ENCODE peak calls at places on chromosomes 12 and 14, in seven cellular contexts. One of them, this sample, is unnamed.

GRCh38 chr14:98907981-98908544 is 363.9 kb downstream of the BCL11B start:
- DNase-seq in cardiac muscle cell: no peak
- DNase-seq in PC-3: no peak
- DNase-seq in Caco-2: no peak
- DNase-seq in fibroblast of the aortic adventitia: no peak
- DNase-seq in keratinocyte: no peak
- DNase-seq in endodermal cell: no peak
- DNase-seq in this sample: no peak

GRCh38 chr12:115511971-115512370 is 765.5 kb downstream of the MED13L start:
- DNase-seq in cardiac muscle cell: no peak
- DNase-seq in PC-3: no peak
- DNase-seq in Caco-2: no peak
- DNase-seq in fibroblast of the aortic adventitia: no peak
- DNase-seq in keratinocyte: no peak
- DNase-seq in endodermal cell: peak; percentile 67
- DNase-seq in this sample: no peak

GRCh38 chr12:84507914-84508313 is 404.7 kb downstream of the SLC6A15 start:
- DNase-seq in cardiac muscle cell: no peak
- DNase-seq in PC-3: no peak
- DNase-seq in Caco-2: no peak
- DNase-seq in fibroblast of the aortic adventitia: peak; percentile 34
- DNase-seq in keratinocyte: no peak
- DNase-seq in endodermal cell: no peak
- DNase-seq in this sample: no peak

GRCh38 chr14:102507891-102508312 is 1.7 kb downstream of the ANKRD9 start:
- DNase-seq in cardiac muscle cell: no peak
- DNase-seq in PC-3: no peak
- DNase-seq in Caco-2: no peak
- DNase-seq in fibroblast of the aortic adventitia: no peak
- DNase-seq in keratinocyte: no peak
- DNase-seq in endodermal cell: no peak
- DNase-seq in this sample: no peak

GRCh38 chr12:69910739-69911138 is 85.7 kb downstream of the MYRFL start:
- DNase-seq in cardiac muscle cell: no peak
- DNase-seq in PC-3: no peak
- DNase-seq in Caco-2: no peak
- DNase-seq in fibroblast of the aortic adventitia: no peak
- DNase-seq in keratinocyte: no peak
- DNase-seq in endodermal cell: peak; percentile 83
- DNase-seq in this sample: no peak

GRCh38 chr14:95043314-95043713 is 114.0 kb downstream of the DICER1 start:
- DNase-seq in cardiac muscle cell: no peak
- DNase-seq in PC-3: no peak
- DNase-seq in Caco-2: no peak
- DNase-seq in fibroblast of the aortic adventitia: no peak
- DNase-seq in keratinocyte: no peak
- DNase-seq in endodermal cell: peak; percentile 20
- DNase-seq in this sample: no peak

GRCh38 chr14:88870777-88871176 is 46.3 kb downstream of the TTC8 start:
- DNase-seq in cardiac muscle cell: no peak
- DNase-seq in PC-3: no peak
- DNase-seq in Caco-2: no peak
- DNase-seq in fibroblast of the aortic adventitia: no peak
- DNase-seq in keratinocyte: no peak
- DNase-seq in endodermal cell: no peak
- DNase-seq in this sample: no peak

GRCh38 chr14:39015360-39015961 is 87.6 kb downstream of the SEC23A start:
- DNase-seq in cardiac muscle cell: peak; percentile 61
- DNase-seq in PC-3: peak; percentile 66
- DNase-seq in Caco-2: no peak
- DNase-seq in fibroblast of the aortic adventitia: peak; percentile 69
- DNase-seq in keratinocyte: no peak
- DNase-seq in endodermal cell: no peak
- DNase-seq in this sample: peak; percentile 76

GRCh38 chr14:104224516-104225281 is 86.3 kb downstream of the KIF26A start:
- DNase-seq in cardiac muscle cell: peak; percentile 32
- DNase-seq in PC-3: no peak
- DNase-seq in Caco-2: no peak
- DNase-seq in fibroblast of the aortic adventitia: no peak
- DNase-seq in keratinocyte: no peak
- DNase-seq in endodermal cell: peak; percentile 87
- DNase-seq in this sample: peak; percentile 14

GRCh38 chr12:90090929-90091651 is 382.5 kb upstream of the ATP2B1 start:
- DNase-seq in cardiac muscle cell: peak; percentile 61
- DNase-seq in PC-3: peak; percentile 98
- DNase-seq in Caco-2: peak; percentile 76
- DNase-seq in fibroblast of the aortic adventitia: peak; percentile 97
- DNase-seq in keratinocyte: peak; percentile 80
- DNase-seq in endodermal cell: peak; percentile 76
- DNase-seq in this sample: peak; percentile 12

GRCh38 chr12:125075-125474 is 58.5 kb downstream of the IQSEC3 start:
- DNase-seq in cardiac muscle cell: no peak
- DNase-seq in PC-3: no peak
- DNase-seq in Caco-2: no peak
- DNase-seq in fibroblast of the aortic adventitia: no peak
- DNase-seq in keratinocyte: no peak
- DNase-seq in endodermal cell: no peak
- DNase-seq in this sample: no peak

GRCh38 chr14:36619131-36619530 is 36.7 kb upstream of the NKX2-8 start:
- DNase-seq in cardiac muscle cell: no peak
- DNase-seq in PC-3: peak; percentile 70
- DNase-seq in Caco-2: no peak
- DNase-seq in fibroblast of the aortic adventitia: no peak
- DNase-seq in keratinocyte: no peak
- DNase-seq in endodermal cell: no peak
- DNase-seq in this sample: no peak

GRCh38 chr14:93764211-93764659 is 24.1 kb downstream of the PRIMA1 start:
- DNase-seq in cardiac muscle cell: peak; percentile 51
- DNase-seq in PC-3: peak; percentile 83
- DNase-seq in Caco-2: no peak
- DNase-seq in fibroblast of the aortic adventitia: peak; percentile 11
- DNase-seq in keratinocyte: no peak
- DNase-seq in endodermal cell: peak; percentile 60
- DNase-seq in this sample: no peak

GRCh38 chr14:46405095-46405494 is 246.5 kb downstream of the RPL10L start:
- DNase-seq in cardiac muscle cell: peak; percentile 0
- DNase-seq in PC-3: peak; percentile 4
- DNase-seq in Caco-2: no peak
- DNase-seq in fibroblast of the aortic adventitia: no peak
- DNase-seq in keratinocyte: no peak
- DNase-seq in endodermal cell: no peak
- DNase-seq in this sample: no peak

GRCh38 chr12:60522684-60523083 is 926.9 kb downstream of the SLC16A7 start:
- DNase-seq in cardiac muscle cell: no peak
- DNase-seq in PC-3: no peak
- DNase-seq in Caco-2: no peak
- DNase-seq in fibroblast of the aortic adventitia: no peak
- DNase-seq in keratinocyte: no peak
- DNase-seq in endodermal cell: no peak
- DNase-seq in this sample: no peak

GRCh38 chr12:1797011-1797901 is 23.1 kb upstream of the LRTM2 start:
- DNase-seq in cardiac muscle cell: no peak
- DNase-seq in PC-3: no peak
- DNase-seq in Caco-2: peak; percentile 38
- DNase-seq in fibroblast of the aortic adventitia: no peak
- DNase-seq in keratinocyte: no peak
- DNase-seq in endodermal cell: peak; percentile 68
- DNase-seq in this sample: no peak
- H3K4me3 ChIP-seq in cardiac muscle cell: no peak overlapping the region
- H3K4me3 ChIP-seq in PC-3: no peak overlapping the region
- H3K4me3 ChIP-seq in Caco-2: peak overlapping the region; percentile 40
- H3K4me3 ChIP-seq in fibroblast of the aortic adventitia: peak overlapping the region; percentile 56
- H3K4me3 ChIP-seq in keratinocyte: peak overlapping the region; percentile 39
- H3K4me3 ChIP-seq in endodermal cell: no peak overlapping the region
- H3K4me3 ChIP-seq in this sample: no peak overlapping the region

DNA sequence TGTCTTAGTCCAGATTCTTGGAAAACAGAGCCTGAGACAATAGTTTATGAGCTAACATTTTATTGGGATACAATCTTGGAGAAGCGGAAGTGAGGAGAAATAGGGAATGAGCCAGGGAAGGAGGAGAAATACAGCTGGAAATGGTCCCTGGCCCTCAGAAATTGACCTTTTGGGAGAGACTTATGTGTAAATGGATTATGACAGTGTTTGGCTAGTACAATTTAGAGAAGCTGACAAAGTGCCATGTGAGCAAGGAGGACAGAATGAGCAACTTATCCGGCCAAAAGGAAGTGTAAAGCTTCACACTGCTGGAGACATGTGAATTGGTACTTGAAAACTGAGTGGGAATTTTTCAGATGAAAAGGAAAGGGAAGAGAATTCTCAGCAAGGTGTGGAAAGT is 2.9 kb downstream of the GLIPR1 start:
- DNase-seq in cardiac muscle cell: no peak
- DNase-seq in PC-3: no peak
- DNase-seq in Caco-2: no peak
- DNase-seq in fibroblast of the aortic adventitia: peak; percentile 56
- DNase-seq in keratinocyte: no peak
- DNase-seq in endodermal cell: peak; percentile 50
- DNase-seq in this sample: no peak
- H3K4me3 ChIP-seq in cardiac muscle cell: no peak overlapping the region
- H3K4me3 ChIP-seq in PC-3: no peak overlapping the region
- H3K4me3 ChIP-seq in Caco-2: no peak overlapping the region
- H3K4me3 ChIP-seq in fibroblast of the aortic adventitia: peak overlapping the region; percentile 80
- H3K4me3 ChIP-seq in keratinocyte: no peak overlapping the region
- H3K4me3 ChIP-seq in endodermal cell: no peak overlapping the region
- H3K4me3 ChIP-seq in this sample: no peak overlapping the region

GRCh38 chr12:110600254-110600653 is 13.7 kb upstream of the TCTN1 start:
- DNase-seq in cardiac muscle cell: no peak
- DNase-seq in PC-3: peak; percentile 89
- DNase-seq in Caco-2: no peak
- DNase-seq in fibroblast of the aortic adventitia: peak; percentile 84
- DNase-seq in keratinocyte: no peak
- DNase-seq in endodermal cell: no peak
- DNase-seq in this sample: peak; percentile 59

GRCh38 chr12:110606253-110606611 is 7.7 kb upstream of the TCTN1 start:
- DNase-seq in cardiac muscle cell: no peak
- DNase-seq in PC-3: no peak
- DNase-seq in Caco-2: no peak
- DNase-seq in fibroblast of the aortic adventitia: no peak
- DNase-seq in keratinocyte: no peak
- DNase-seq in endodermal cell: no peak
- DNase-seq in this sample: no peak
- H3K4me3 ChIP-seq in cardiac muscle cell: no peak overlapping the region
- H3K4me3 ChIP-seq in PC-3: no peak overlapping the region
- H3K4me3 ChIP-seq in Caco-2: no peak overlapping the region
- H3K4me3 ChIP-seq in fibroblast of the aortic adventitia: no peak overlapping the region
- H3K4me3 ChIP-seq in keratinocyte: no peak overlapping the region
- H3K4me3 ChIP-seq in endodermal cell: no peak overlapping the region
- H3K4me3 ChIP-seq in this sample: no peak overlapping the region

DNA sequence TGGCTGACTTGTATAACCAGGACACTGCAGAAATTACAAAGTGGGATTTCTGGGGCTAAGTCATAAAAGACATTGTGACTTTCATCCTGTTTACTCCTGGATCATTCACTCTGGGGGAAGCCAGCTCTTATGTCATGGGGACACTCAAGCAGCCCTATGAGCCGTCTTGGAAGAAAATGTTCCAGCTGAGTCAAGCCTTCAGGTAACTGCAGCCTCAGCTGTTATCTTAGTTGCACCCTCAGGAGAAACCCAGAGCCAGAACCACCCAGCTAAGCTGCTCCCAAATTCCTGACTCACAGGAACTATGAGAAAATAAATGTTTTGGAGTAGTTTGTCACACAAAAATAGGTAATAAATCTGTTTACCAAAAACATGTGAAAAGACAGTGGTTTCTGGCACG is 43.1 kb upstream of the GXYLT1 start:
- DNase-seq in cardiac muscle cell: no peak
- DNase-seq in PC-3: peak; percentile 32
- DNase-seq in Caco-2: no peak
- DNase-seq in fibroblast of the aortic adventitia: no peak
- DNase-seq in keratinocyte: no peak
- DNase-seq in endodermal cell: no peak
- DNase-seq in this sample: no peak
- H3K4me3 ChIP-seq in cardiac muscle cell: no peak overlapping the region
- H3K4me3 ChIP-seq in PC-3: no peak overlapping the region
- H3K4me3 ChIP-seq in Caco-2: no peak overlapping the region
- H3K4me3 ChIP-seq in fibroblast of the aortic adventitia: no peak overlapping the region
- H3K4me3 ChIP-seq in keratinocyte: no peak overlapping the region
- H3K4me3 ChIP-seq in endodermal cell: no peak overlapping the region
- H3K4me3 ChIP-seq in this sample: no peak overlapping the region

DNA sequence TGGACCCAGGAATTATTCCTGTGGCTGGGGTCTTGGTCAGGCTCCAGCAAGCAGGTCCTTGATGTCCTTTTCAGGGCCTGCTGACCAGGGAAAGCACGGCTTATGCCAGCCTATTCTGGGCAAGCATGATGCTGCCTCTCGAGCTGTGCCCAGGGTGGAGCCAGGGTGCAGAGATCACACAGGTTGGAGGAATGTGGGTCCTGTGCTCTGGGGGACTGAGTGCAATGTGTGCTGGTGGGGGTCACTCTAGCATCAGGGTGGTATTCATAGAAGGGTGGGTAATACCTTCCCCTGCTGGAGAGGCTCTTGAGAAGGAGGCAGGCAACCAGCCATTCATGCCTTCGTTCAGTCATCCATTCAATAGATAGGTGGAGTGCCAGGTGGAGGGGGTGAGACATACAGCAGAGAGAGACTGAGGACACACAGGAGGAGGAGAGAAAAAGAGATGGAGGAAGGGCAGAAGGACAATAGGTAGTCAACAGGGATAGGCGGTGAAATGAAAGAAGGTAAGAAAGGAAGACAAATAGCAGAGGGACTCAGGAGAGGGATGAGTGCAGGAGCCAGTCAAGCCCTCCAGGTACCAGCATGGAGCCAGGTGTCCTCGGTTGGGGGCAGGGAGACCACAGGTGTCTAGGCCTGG is 5.1 kb upstream of the ZNF385A start:
- DNase-seq in cardiac muscle cell: no peak
- DNase-seq in PC-3: no peak
- DNase-seq in Caco-2: no peak
- DNase-seq in fibroblast of the aortic adventitia: no peak
- DNase-seq in keratinocyte: no peak
- DNase-seq in endodermal cell: no peak
- DNase-seq in this sample: no peak
- H3K4me3 ChIP-seq in cardiac muscle cell: peak overlapping the region; percentile 60
- H3K4me3 ChIP-seq in PC-3: no peak overlapping the region
- H3K4me3 ChIP-seq in Caco-2: no peak overlapping the region
- H3K4me3 ChIP-seq in fibroblast of the aortic adventitia: no peak overlapping the region
- H3K4me3 ChIP-seq in keratinocyte: peak overlapping the region; percentile 88
- H3K4me3 ChIP-seq in endodermal cell: peak overlapping the region; percentile 83
- H3K4me3 ChIP-seq in this sample: no peak overlapping the region